ENCODE peak calls at places on chromosomes 16 and 17, in five cellular contexts. One of them, this sample, is unnamed.

GRCh38 chr16:15057755-15058417 is 2.0 kb upstream of the NTAN1 start:
- DNase-seq in iris pigment epithelial cell: no peak
- DNase-seq in heart left ventricle: no peak
- DNase-seq in pulmonary artery endothelial cell: no peak
- DNase-seq in fibroblast of pulmonary artery: no peak
- DNase-seq in this sample: no peak

GRCh38 chr17:32584792-32585191 is 98.0 kb downstream of the CDK5R1 start:
- DNase-seq in iris pigment epithelial cell: no peak
- DNase-seq in heart left ventricle: no peak
- DNase-seq in pulmonary artery endothelial cell: no peak
- DNase-seq in fibroblast of pulmonary artery: no peak
- DNase-seq in this sample: no peak

GRCh38 chr17:73257516-73257915 is 4.2 kb downstream of the CPSF4L start:
- DNase-seq in iris pigment epithelial cell: no peak
- DNase-seq in heart left ventricle: no peak
- DNase-seq in pulmonary artery endothelial cell: no peak
- DNase-seq in fibroblast of pulmonary artery: no peak
- DNase-seq in this sample: no peak

GRCh38 chr17:17919169-17920107 is 52.8 kb downstream of the TOM1L2 start:
- DNase-seq in iris pigment epithelial cell: peak; percentile 81
- DNase-seq in heart left ventricle: peak; percentile 74
- DNase-seq in pulmonary artery endothelial cell: no peak
- DNase-seq in fibroblast of pulmonary artery: peak; percentile 82
- DNase-seq in this sample: peak; percentile 79

GRCh38 chr16:27951752-27952151 is 111.8 kb downstream of the GSG1L start:
- DNase-seq in iris pigment epithelial cell: no peak
- DNase-seq in heart left ventricle: no peak
- DNase-seq in pulmonary artery endothelial cell: no peak
- DNase-seq in fibroblast of pulmonary artery: no peak
- DNase-seq in this sample: no peak

GRCh38 chr16:17447273-17447672 is 23.5 kb downstream of the XYLT1 start:
- DNase-seq in iris pigment epithelial cell: no peak
- DNase-seq in heart left ventricle: no peak
- DNase-seq in pulmonary artery endothelial cell: no peak
- DNase-seq in fibroblast of pulmonary artery: no peak
- DNase-seq in this sample: no peak

GRCh38 chr17:57662644-57663308 is 82.3 kb downstream of the CCDC182 start:
- DNase-seq in iris pigment epithelial cell: peak; percentile 99
- DNase-seq in heart left ventricle: peak; percentile 97
- DNase-seq in pulmonary artery endothelial cell: peak; percentile 93
- DNase-seq in fibroblast of pulmonary artery: peak; percentile 98
- DNase-seq in this sample: peak; percentile 99

GRCh38 chr16:50591800-50592771 is 43.9 kb downstream of the NKD1 start:
- DNase-seq in iris pigment epithelial cell: no peak
- DNase-seq in heart left ventricle: peak; percentile 56
- DNase-seq in pulmonary artery endothelial cell: no peak
- DNase-seq in fibroblast of pulmonary artery: no peak
- DNase-seq in this sample: no peak

GRCh38 chr17:73952136-73952497 is 251.4 kb upstream of the RPL38 start:
- DNase-seq in iris pigment epithelial cell: no peak
- DNase-seq in heart left ventricle: no peak
- DNase-seq in pulmonary artery endothelial cell: no peak
- DNase-seq in fibroblast of pulmonary artery: no peak
- DNase-seq in this sample: no peak

GRCh38 chr16:52581530-52581929 is 34.6 kb upstream of the TOX3 start:
- DNase-seq in iris pigment epithelial cell: no peak
- DNase-seq in heart left ventricle: no peak
- DNase-seq in pulmonary artery endothelial cell: no peak
- DNase-seq in fibroblast of pulmonary artery: no peak
- DNase-seq in this sample: no peak

GRCh38 chr16:57277586-57277985 is 6.9 kb downstream of the PLLP start:
- DNase-seq in iris pigment epithelial cell: peak; percentile 80
- DNase-seq in heart left ventricle: no peak
- DNase-seq in pulmonary artery endothelial cell: no peak
- DNase-seq in fibroblast of pulmonary artery: peak; percentile 45
- DNase-seq in this sample: peak; percentile 84

GRCh38 chr16:83356986-83357385 is 450.8 kb upstream of the HSBP1 start:
- DNase-seq in iris pigment epithelial cell: no peak
- DNase-seq in heart left ventricle: no peak
- DNase-seq in pulmonary artery endothelial cell: no peak
- DNase-seq in fibroblast of pulmonary artery: no peak
- DNase-seq in this sample: no peak

GRCh38 chr16:85631230-85631629 is 18.1 kb downstream of the GSE1 start:
- DNase-seq in iris pigment epithelial cell: no peak
- DNase-seq in heart left ventricle: no peak
- DNase-seq in pulmonary artery endothelial cell: no peak
- DNase-seq in fibroblast of pulmonary artery: no peak
- DNase-seq in this sample: no peak

GRCh38 chr17:77306790-77307478 is 166.2 kb downstream of the SEC14L1 start:
- DNase-seq in iris pigment epithelial cell: no peak
- DNase-seq in heart left ventricle: no peak
- DNase-seq in pulmonary artery endothelial cell: no peak
- DNase-seq in fibroblast of pulmonary artery: no peak
- DNase-seq in this sample: no peak

GRCh38 chr16:88368994-88369393 is 13.8 kb upstream of the ZNF469 start:
- DNase-seq in iris pigment epithelial cell: no peak
- DNase-seq in heart left ventricle: no peak
- DNase-seq in pulmonary artery endothelial cell: no peak
- DNase-seq in fibroblast of pulmonary artery: no peak
- DNase-seq in this sample: no peak

GRCh38 chr17:81534157-81535006 is 6.2 kb downstream of the FSCN2 start:
- DNase-seq in iris pigment epithelial cell: no peak
- DNase-seq in heart left ventricle: no peak
- DNase-seq in pulmonary artery endothelial cell: no peak
- DNase-seq in fibroblast of pulmonary artery: no peak
- DNase-seq in this sample: no peak

GRCh38 chr16:9055661-9056060 is 35.8 kb upstream of the HAPSTR1 start:
- DNase-seq in iris pigment epithelial cell: peak; percentile 81
- DNase-seq in heart left ventricle: no peak
- DNase-seq in pulmonary artery endothelial cell: no peak
- DNase-seq in fibroblast of pulmonary artery: no peak
- DNase-seq in this sample: peak; percentile 52

GRCh38 chr16:87043273-87044030 is 273.7 kb downstream of the C16orf95 start:
- DNase-seq in iris pigment epithelial cell: peak; percentile 23
- DNase-seq in heart left ventricle: peak; percentile 44
- DNase-seq in pulmonary artery endothelial cell: no peak
- DNase-seq in fibroblast of pulmonary artery: peak; percentile 22
- DNase-seq in this sample: no peak

GRCh38 chr17:61335845-61336655 is 63.6 kb upstream of the TBX2 start:
- DNase-seq in iris pigment epithelial cell: peak; percentile 41
- DNase-seq in heart left ventricle: peak; percentile 30
- DNase-seq in pulmonary artery endothelial cell: no peak
- DNase-seq in fibroblast of pulmonary artery: no peak
- DNase-seq in this sample: no peak

GRCh38 chr17:16286947-16287562 is 66.2 kb downstream of the CENPV start:
- DNase-seq in iris pigment epithelial cell: no peak
- DNase-seq in heart left ventricle: peak; percentile 32
- DNase-seq in pulmonary artery endothelial cell: no peak
- DNase-seq in fibroblast of pulmonary artery: peak; percentile 49
- DNase-seq in this sample: no peak

GRCh38 chr16:9797306-9797705 is 384.9 kb downstream of the GRIN2A start:
- DNase-seq in iris pigment epithelial cell: peak; percentile 36
- DNase-seq in heart left ventricle: peak; percentile 30
- DNase-seq in pulmonary artery endothelial cell: peak; percentile 62
- DNase-seq in fibroblast of pulmonary artery: peak; percentile 27
- DNase-seq in this sample: peak; percentile 75

GRCh38 chr17:43713494-43714162 is 45.0 kb downstream of the SOST start:
- DNase-seq in iris pigment epithelial cell: peak; percentile 44
- DNase-seq in heart left ventricle: peak; percentile 49
- DNase-seq in pulmonary artery endothelial cell: no peak
- DNase-seq in fibroblast of pulmonary artery: peak; percentile 26
- DNase-seq in this sample: no peak

This sample was measured in H4.